ENCODE peak calls at places on chromosomes 13 and 19, in four cellular contexts. One of them, this sample, is unnamed.

GRCh38 chr19:51571599-51571998 is 516 bp downstream of the ZNF175 start:
- DNase-seq in IMR-90: peak; percentile 12
- DNase-seq in right lobe of liver: no peak
- DNase-seq in breast epithelium: no peak
- DNase-seq in this sample: no peak

GRCh38 chr19:34963531-34964406 is at the start of gene ZNF792:
- DNase-seq in IMR-90: peak; percentile 34
- DNase-seq in right lobe of liver: peak; percentile 78
- DNase-seq in breast epithelium: peak; percentile 34
- DNase-seq in this sample: peak; percentile 23

GRCh38 chr19:46271488-46272197 is 25.2 kb upstream of the HIF3A start:
- DNase-seq in IMR-90: peak; percentile 70
- DNase-seq in right lobe of liver: no peak
- DNase-seq in breast epithelium: no peak
- DNase-seq in this sample: no peak

GRCh38 chr13:26445092-26445491 is 112.4 kb upstream of the WASF3 start:
- DNase-seq in IMR-90: no peak
- DNase-seq in right lobe of liver: no peak
- DNase-seq in breast epithelium: no peak
- DNase-seq in this sample: no peak

GRCh38 chr13:109243311-109243951 is 543.0 kb downstream of the IRS2 start:
- DNase-seq in IMR-90: peak; percentile 91
- DNase-seq in right lobe of liver: no peak
- DNase-seq in breast epithelium: peak; percentile 76
- DNase-seq in this sample: peak; percentile 72

GRCh38 chr19:27774337-27774736 is 1438.6 kb downstream of the UQCRFS1 start:
- DNase-seq in IMR-90: no peak
- DNase-seq in right lobe of liver: no peak
- DNase-seq in breast epithelium: no peak
- DNase-seq in this sample: no peak

GRCh38 chr13:29767006-29767405 is 83.4 kb downstream of the UBL3 start:
- DNase-seq in IMR-90: peak; percentile 48
- DNase-seq in right lobe of liver: no peak
- DNase-seq in breast epithelium: no peak
- DNase-seq in this sample: no peak

GRCh38 chr13:100439247-100439955 is 149.2 kb downstream of the GGACT start:
- DNase-seq in IMR-90: no peak
- DNase-seq in right lobe of liver: no peak
- DNase-seq in breast epithelium: no peak
- DNase-seq in this sample: no peak

GRCh38 chr19:45175663-45176345 is 2.2 kb downstream of the TRAPPC6A start:
- DNase-seq in IMR-90: no peak
- DNase-seq in right lobe of liver: no peak
- DNase-seq in breast epithelium: no peak
- DNase-seq in this sample: no peak

GRCh38 chr19:43673702-43674629 is 4.0 kb upstream of the PLAUR start:
- DNase-seq in IMR-90: no peak
- DNase-seq in right lobe of liver: no peak
- DNase-seq in breast epithelium: no peak
- DNase-seq in this sample: no peak

GRCh38 chr19:17484520-17485180 is 14.3 kb downstream of the SLC27A1 start:
- DNase-seq in IMR-90: no peak
- DNase-seq in right lobe of liver: no peak
- DNase-seq in breast epithelium: no peak
- DNase-seq in this sample: no peak

GRCh38 chr13:52846567-52847321 is 1.7 kb downstream of the PCDH8 start:
- DNase-seq in IMR-90: peak; percentile 2
- DNase-seq in right lobe of liver: peak; percentile 31
- DNase-seq in breast epithelium: no peak
- DNase-seq in this sample: no peak

GRCh38 chr19:52640916-52641315 is 2.8 kb upstream of the ZNF83 start:
- DNase-seq in IMR-90: no peak
- DNase-seq in right lobe of liver: no peak
- DNase-seq in breast epithelium: no peak
- DNase-seq in this sample: no peak

GRCh38 chr19:42189133-42189532 is 28.3 kb downstream of the DEDD2 start:
- DNase-seq in IMR-90: no peak
- DNase-seq in right lobe of liver: no peak
- DNase-seq in breast epithelium: no peak
- DNase-seq in this sample: no peak

GRCh38 chr13:57878291-57878690 is 246.7 kb downstream of the PCDH17 start:
- DNase-seq in IMR-90: no peak
- DNase-seq in right lobe of liver: no peak
- DNase-seq in breast epithelium: no peak
- DNase-seq in this sample: no peak

GRCh38 chr19:33864311-33864850 is 67.7 kb downstream of the KCTD15 start:
- DNase-seq in IMR-90: no peak
- DNase-seq in right lobe of liver: no peak
- DNase-seq in breast epithelium: no peak
- DNase-seq in this sample: no peak

GRCh38 chr13:58933475-58933874 is 1230.3 kb downstream of the DIAPH3 start:
- DNase-seq in IMR-90: no peak
- DNase-seq in right lobe of liver: no peak
- DNase-seq in breast epithelium: no peak
- DNase-seq in this sample: no peak

GRCh38 chr13:111184685-111185401 is 69.7 kb downstream of the ARHGEF7 start:
- DNase-seq in IMR-90: no peak
- DNase-seq in right lobe of liver: no peak
- DNase-seq in breast epithelium: no peak
- DNase-seq in this sample: peak; percentile 23

GRCh38 chr19:35380450-35381124 is 9.7 kb downstream of the GPR42 start:
- DNase-seq in IMR-90: no peak
- DNase-seq in right lobe of liver: peak; percentile 27
- DNase-seq in breast epithelium: no peak
- DNase-seq in this sample: no peak

GRCh38 chr19:34430738-34431625 is 2.8 kb downstream of the UBA2 start:
- DNase-seq in IMR-90: peak; percentile 68
- DNase-seq in right lobe of liver: no peak
- DNase-seq in breast epithelium: no peak
- DNase-seq in this sample: no peak

GRCh38 chr19:35013820-35014754 is 14.0 kb downstream of the GRAMD1A start:
- DNase-seq in IMR-90: no peak
- DNase-seq in right lobe of liver: no peak
- DNase-seq in breast epithelium: no peak
- DNase-seq in this sample: no peak

GRCh38 chr19:37991841-37992248 is 84.8 kb downstream of the SIPA1L3 start:
- DNase-seq in IMR-90: no peak
- DNase-seq in right lobe of liver: no peak
- DNase-seq in breast epithelium: no peak
- DNase-seq in this sample: no peak

GRCh38 chr13:110154370-110155031 is 152.5 kb downstream of the COL4A1 start:
- DNase-seq in IMR-90: no peak
- DNase-seq in right lobe of liver: no peak
- DNase-seq in breast epithelium: no peak
- DNase-seq in this sample: no peak

GRCh38 chr13:59843040-59843439 is 320.7 kb downstream of the DIAPH3 start:
- DNase-seq in IMR-90: no peak
- DNase-seq in right lobe of liver: no peak
- DNase-seq in breast epithelium: no peak
- DNase-seq in this sample: no peak

DNA sequence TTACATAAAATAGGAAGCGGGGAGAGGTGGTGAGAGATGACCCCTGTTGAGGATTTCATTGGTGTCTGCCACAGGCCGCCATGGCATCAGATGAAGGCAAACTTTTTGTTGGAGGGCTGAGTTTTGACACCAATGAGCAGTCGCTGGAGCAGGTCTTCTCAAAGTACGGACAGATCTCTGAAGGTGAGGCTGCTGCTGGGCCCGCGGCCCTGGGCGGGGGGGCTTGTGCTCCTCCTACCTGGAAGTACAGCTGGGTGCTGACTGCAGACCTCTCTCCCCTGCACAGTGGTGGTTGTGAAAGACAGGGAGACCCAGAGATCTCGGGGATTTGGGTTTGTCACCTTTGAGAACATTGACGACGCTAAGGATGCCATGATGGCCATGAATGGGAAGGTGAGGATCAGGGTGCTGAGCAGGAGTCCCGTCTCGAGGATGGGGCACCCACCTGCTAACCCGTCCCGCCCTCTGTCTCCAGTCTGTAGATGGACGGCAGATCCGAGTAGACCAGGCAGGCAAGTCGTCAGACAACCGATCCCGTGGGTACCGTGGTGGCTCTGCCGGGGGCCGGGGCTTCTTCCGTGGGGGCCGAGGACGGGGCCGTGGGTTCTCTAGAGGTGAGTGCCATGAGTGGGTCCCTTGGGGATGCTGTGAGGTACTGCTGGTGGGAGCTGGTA is 1.9 kb downstream of the CIRBP start:
- DNase-seq in IMR-90: no peak
- DNase-seq in right lobe of liver: no peak
- DNase-seq in breast epithelium: no peak
- DNase-seq in this sample: no peak
- H3K4me1 ChIP-seq in IMR-90: peaks cover 37% of the 10 kb centered on the region
- H3K4me1 ChIP-seq in right lobe of liver: peaks cover 73% of the 10 kb centered on the region
- H3K4me1 ChIP-seq in breast epithelium: peaks cover 68% of the 10 kb centered on the region
- H3K4me1 ChIP-seq in this sample: peaks cover 79% of the 10 kb centered on the region

GRCh38 chr13:95644611-95645052 is at the start of gene DZIP1:
- DNase-seq in IMR-90: peak; percentile 83
- DNase-seq in right lobe of liver: peak; percentile 65
- DNase-seq in breast epithelium: peak; percentile 37
- DNase-seq in this sample: peak; percentile 28
- TF ChIP-seq POLR2A in IMR-90: peak; percentile 81
- TF ChIP-seq POLR2A in right lobe of liver: no peak
- TF ChIP-seq POLR2A in breast epithelium: no peak
- TF ChIP-seq POLR2A in this sample: peak; percentile 37

DNA sequence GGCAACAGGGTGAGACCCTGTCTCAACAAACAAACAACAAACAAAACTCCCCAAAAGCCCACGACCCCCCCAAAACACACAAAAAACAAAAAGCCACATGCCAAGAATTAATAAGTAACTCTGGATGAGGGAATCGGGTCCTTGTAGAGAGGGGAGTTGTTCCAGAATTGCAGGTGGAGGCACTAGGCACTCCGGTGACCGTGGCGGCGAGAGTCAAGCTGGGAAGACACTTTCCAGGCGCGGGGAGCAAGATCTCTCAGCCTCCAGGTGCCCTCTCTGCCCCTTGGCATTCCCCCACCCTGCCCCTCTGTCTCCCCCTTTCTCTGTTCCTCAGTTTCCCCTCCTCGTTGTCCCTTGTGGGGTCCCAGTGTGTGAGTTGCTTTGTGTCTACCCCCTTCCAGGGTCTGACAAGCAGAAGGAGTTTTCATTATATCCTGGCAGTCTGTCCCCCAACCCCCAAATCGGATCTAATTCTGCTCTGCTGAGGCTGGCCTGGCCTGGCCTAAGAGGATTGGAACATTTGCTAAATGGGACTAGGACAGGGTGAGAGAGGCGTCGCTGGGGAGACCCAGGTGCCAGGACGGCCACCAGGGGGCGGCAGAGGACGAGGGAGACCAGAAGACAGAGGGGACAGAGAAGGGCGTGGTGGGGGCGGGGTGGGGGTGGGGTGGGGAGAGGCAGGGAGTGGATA is 8.3 kb upstream of the CRX start:
- DNase-seq in IMR-90: peak; percentile 18
- DNase-seq in right lobe of liver: peak; percentile 81
- DNase-seq in breast epithelium: peak; percentile 28
- DNase-seq in this sample: peak; percentile 17
- TF ChIP-seq CTCF in IMR-90: peak; percentile 46
- TF ChIP-seq CTCF in right lobe of liver: peak; percentile 57
- TF ChIP-seq CTCF in breast epithelium: no peak
- TF ChIP-seq CTCF in this sample: peak; percentile 41

GRCh38 chr19:15788594-15789270 is 1.3 kb downstream of the OR10H5 start:
- DNase-seq in IMR-90: no peak
- DNase-seq in right lobe of liver: no peak
- DNase-seq in breast epithelium: no peak
- DNase-seq in this sample: no peak
- H3K4me1 ChIP-seq in IMR-90: no peaks in the 10 kb centered on the region
- H3K4me1 ChIP-seq in right lobe of liver: no peaks in the 10 kb centered on the region
- H3K4me1 ChIP-seq in breast epithelium: no peaks in the 10 kb centered on the region
- H3K4me1 ChIP-seq in this sample: no peaks in the 10 kb centered on the region

GRCh38 chr19:7293795-7294570 is at the start of gene INSR:
- DNase-seq in IMR-90: peak; percentile 84
- DNase-seq in right lobe of liver: peak; percentile 88
- DNase-seq in breast epithelium: peak; percentile 86
- DNase-seq in this sample: peak; percentile 86
- TF ChIP-seq POLR2A in IMR-90: no peak
- TF ChIP-seq POLR2A in right lobe of liver: peak; percentile 73
- TF ChIP-seq POLR2A in breast epithelium: no peak
- TF ChIP-seq POLR2A in this sample: peak; percentile 86

GRCh38 chr19:2624537-2625091 is 77.9 kb downstream of the GNG7 start:
- DNase-seq in IMR-90: no peak
- DNase-seq in right lobe of liver: peak; percentile 76
- DNase-seq in breast epithelium: peak; percentile 58
- DNase-seq in this sample: peak; percentile 78
- TF ChIP-seq CTCF in IMR-90: no peak
- TF ChIP-seq CTCF in right lobe of liver: peak; percentile 28
- TF ChIP-seq CTCF in breast epithelium: peak; percentile 15
- TF ChIP-seq CTCF in this sample: peak; percentile 21

GRCh38 chr13:106373989-106374572 is 161.4 kb downstream of the EFNB2 start:
- DNase-seq in IMR-90: peak; percentile 73
- DNase-seq in right lobe of liver: no peak
- DNase-seq in breast epithelium: no peak
- DNase-seq in this sample: no peak

GRCh38 chr13:106376411-106377112 is 158.9 kb downstream of the EFNB2 start:
- DNase-seq in IMR-90: peak; percentile 95
- DNase-seq in right lobe of liver: no peak
- DNase-seq in breast epithelium: no peak
- DNase-seq in this sample: no peak

GRCh38 chr13:106374631-106375030 is 160.8 kb downstream of the EFNB2 start:
- DNase-seq in IMR-90: no peak
- DNase-seq in right lobe of liver: no peak
- DNase-seq in breast epithelium: no peak
- DNase-seq in this sample: no peak

GRCh38 chr13:106373304-106373988 is 162.0 kb downstream of the EFNB2 start:
- DNase-seq in IMR-90: no peak
- DNase-seq in right lobe of liver: no peak
- DNase-seq in breast epithelium: no peak
- DNase-seq in this sample: no peak

DNA sequence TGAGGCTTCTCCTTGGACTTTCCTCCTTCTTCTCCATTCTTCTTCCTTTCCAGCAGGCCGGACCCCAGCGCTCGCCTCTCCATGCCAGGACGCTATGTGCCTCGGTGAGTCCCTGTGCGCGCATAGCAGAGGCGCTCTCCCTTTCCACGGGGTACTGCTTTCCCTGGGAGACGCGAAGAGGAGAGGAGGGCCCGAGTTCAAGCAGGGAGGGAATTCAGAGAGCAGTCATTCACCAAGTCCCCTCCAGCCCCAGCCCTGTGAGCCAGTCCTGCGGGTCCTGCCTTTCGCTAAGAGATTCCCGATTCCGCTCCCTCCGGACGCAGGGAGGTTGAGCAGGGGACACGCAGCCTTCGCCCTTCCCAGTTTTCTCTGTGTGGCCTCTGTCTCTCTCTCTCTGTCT is 160.4 kb downstream of the EFNB2 start:
- DNase-seq in IMR-90: no peak
- DNase-seq in right lobe of liver: no peak
- DNase-seq in breast epithelium: no peak
- DNase-seq in this sample: no peak
- H3K4me1 ChIP-seq in IMR-90: peaks cover 29% of the 10 kb centered on the region
- H3K4me1 ChIP-seq in right lobe of liver: no peaks in the 10 kb centered on the region
- H3K4me1 ChIP-seq in breast epithelium: no peaks in the 10 kb centered on the region
- H3K4me1 ChIP-seq in this sample: no peaks in the 10 kb centered on the region